ENCODE peak calls at places on chromosomes 3 and 15, in five cellular contexts. O is DND-41, P is PC-9, B is mesenchymal stem cell, W is endothelial cell of umbilical vein. S is an unnamed sample.

GRCh38 chr3:79018671-79019136 is 749.1 kb downstream of the ROBO1 start:
- DNase-seq in O (no peak), B (peak; percentile 77), W (peak; percentile 54), P (peak; percentile 40), S (peak; percentile 59)

GRCh38 chr3:23292432-23292831 is 89.3 kb downstream of the UBE2E2 start:
- DNase-seq in B (no peak), P (no peak), O (no peak), W (no peak), S (no peak)

GRCh38 chr3:49654955-49655556 is 19.1 kb upstream of the APEH start:
- DNase-seq in B (no peak), O (peak; percentile 29), P (no peak), W (no peak), S (no peak)

GRCh38 chr3:112888388-112889085 is 41.9 kb upstream of the CD200R1L start:
- DNase-seq in P (no peak), W (no peak), O (no peak), B (no peak), S (peak; percentile 80)

GRCh38 chr3:190444036-190444435 is 5.7 kb downstream of the TMEM207 start:
- DNase-seq in W (no peak), P (no peak), B (no peak), O (no peak), S (no peak)

GRCh38 chr3:66393486-66394260 is 107.1 kb downstream of the LRIG1 start:
- DNase-seq in P (no peak), O (peak; percentile 77), W (peak; percentile 81), B (peak; percentile 39), S (peak; percentile 75)

GRCh38 chr3:123373535-123373987 is 75.3 kb downstream of the ADCY5 start:
- DNase-seq in B (no peak), O (no peak), W (no peak), P (no peak), S (no peak)

GRCh38 chr3:20692675-20693074 is 506.7 kb upstream of the SGO1 start:
- DNase-seq in O (no peak), B (no peak), P (no peak), W (no peak), S (no peak)

GRCh38 chr15:31214864-31215489 is 111.7 kb upstream of the KLF13 start:
- DNase-seq in P (no peak), O (no peak), B (no peak), W (no peak), S (no peak)

GRCh38 chr3:38036906-38037305 is 2.1 kb upstream of the DLEC1 start:
- DNase-seq in W (no peak), P (no peak), O (no peak), B (no peak), S (no peak)

GRCh38 chr3:38039899-38040261 is 872 bp downstream of the DLEC1 start:
- DNase-seq in O (peak; percentile 20), B (peak; percentile 17), P (no peak), W (no peak), S (peak; percentile 25)

GRCh38 chr3:38039101-38039898 is at the start of gene DLEC1:
- DNase-seq in W (peak; percentile 26), P (peak; percentile 63), B (peak; percentile 69), O (peak; percentile 78), S (peak; percentile 47)

GRCh38 chr3:38038447-38038911 is 529 bp upstream of the DLEC1 start:
- DNase-seq in P (no peak), O (no peak), W (no peak), B (no peak), S (no peak)

GRCh38 chr3:38040400-38040799 is 1.4 kb downstream of the DLEC1 start:
- DNase-seq in B (no peak), P (no peak), W (no peak), O (no peak), S (no peak)
- H3K4me2 ChIP-seq in B (no peak overlapping the region), P (no peak overlapping the region), W (no peak overlapping the region), O (no peak overlapping the region), S (no peak overlapping the region)

GRCh38 chr3:8952130-8952529 is 11.1 kb downstream of the RAD18 start:
- DNase-seq in O (no peak), B (no peak), W (no peak), P (no peak), S (no peak)

GRCh38 chr3:8954938-8955763 is 8.1 kb downstream of the RAD18 start:
- DNase-seq in B (peak; percentile 21), P (no peak), O (no peak), W (no peak), S (peak; percentile 80)

GRCh38 chr3:8953336-8953735 is 9.9 kb downstream of the RAD18 start:
- DNase-seq in P (no peak), W (no peak), B (no peak), O (no peak), S (no peak)
- H3K4me2 ChIP-seq in P (no peak overlapping the region), W (no peak overlapping the region), B (no peak overlapping the region), O (no peak overlapping the region), S (no peak overlapping the region)

DNA sequence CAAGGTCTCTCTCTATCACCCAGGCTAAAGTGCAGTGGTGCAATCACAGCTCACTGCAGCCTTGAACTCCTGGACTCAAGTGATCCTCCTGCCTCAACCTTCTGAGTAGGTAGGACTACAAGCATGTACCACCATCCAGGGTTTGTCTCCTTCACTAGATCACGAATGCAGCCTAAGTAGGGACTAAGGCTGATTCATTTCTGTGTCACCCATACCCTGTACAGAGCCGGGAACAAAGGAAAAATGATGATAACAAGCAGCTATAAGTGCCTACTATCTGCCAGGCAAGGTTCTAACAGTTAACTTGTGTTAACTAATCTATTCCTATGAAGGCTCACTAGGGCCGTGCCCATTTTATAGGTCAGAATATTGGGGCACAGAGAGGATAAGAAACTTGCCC is 6.9 kb downstream of the TMEM40 start:
- DNase-seq in W (no peak), O (no peak), B (no peak), P (no peak), S (no peak)
- H3K4me2 ChIP-seq in W (no peak overlapping the region), O (no peak overlapping the region), B (no peak overlapping the region), P (peak overlapping the region; percentile 58), S (no peak overlapping the region)

GRCh38 chr3:105722943-105723556 is 145.8 kb downstream of the CBLB start:
- DNase-seq in B (no peak), W (no peak), O (no peak), P (no peak), S (no peak)
- H3K4me2 ChIP-seq in B (no peak overlapping the region), W (no peak overlapping the region), O (no peak overlapping the region), P (no peak overlapping the region), S (no peak overlapping the region)

DNA sequence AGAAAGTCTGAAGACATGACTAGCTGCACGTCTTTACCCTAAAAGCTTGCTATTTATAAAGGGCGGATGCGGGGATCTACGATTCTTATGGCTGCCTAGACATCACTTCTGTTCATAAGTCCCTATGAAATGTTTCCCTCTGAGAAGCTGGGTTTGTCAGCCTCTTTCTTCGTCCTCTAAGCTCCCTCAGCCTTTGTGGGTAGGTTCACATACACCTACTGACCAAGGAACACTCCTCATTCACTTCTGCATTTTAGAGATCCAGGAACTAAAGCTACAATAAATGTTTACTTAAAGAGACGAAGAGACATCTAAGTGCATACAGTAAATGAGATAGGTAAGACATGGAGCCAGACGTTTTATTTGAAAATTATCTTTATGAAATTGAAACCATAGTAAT is 16.7 kb upstream of the RAMAC start:
- DNase-seq in B (no peak), P (no peak), O (no peak), W (no peak), S (no peak)
- H3K4me2 ChIP-seq in B (no peak overlapping the region), P (no peak overlapping the region), O (no peak overlapping the region), W (no peak overlapping the region), S (no peak overlapping the region)

GRCh38 chr15:58257776-58258325 is 119.7 kb downstream of the AQP9 start:
- DNase-seq in P (no peak), O (no peak), B (no peak), W (no peak), S (no peak)
- H3K4me2 ChIP-seq in P (no peak overlapping the region), O (no peak overlapping the region), B (no peak overlapping the region), W (no peak overlapping the region), S (no peak overlapping the region)

DNA sequence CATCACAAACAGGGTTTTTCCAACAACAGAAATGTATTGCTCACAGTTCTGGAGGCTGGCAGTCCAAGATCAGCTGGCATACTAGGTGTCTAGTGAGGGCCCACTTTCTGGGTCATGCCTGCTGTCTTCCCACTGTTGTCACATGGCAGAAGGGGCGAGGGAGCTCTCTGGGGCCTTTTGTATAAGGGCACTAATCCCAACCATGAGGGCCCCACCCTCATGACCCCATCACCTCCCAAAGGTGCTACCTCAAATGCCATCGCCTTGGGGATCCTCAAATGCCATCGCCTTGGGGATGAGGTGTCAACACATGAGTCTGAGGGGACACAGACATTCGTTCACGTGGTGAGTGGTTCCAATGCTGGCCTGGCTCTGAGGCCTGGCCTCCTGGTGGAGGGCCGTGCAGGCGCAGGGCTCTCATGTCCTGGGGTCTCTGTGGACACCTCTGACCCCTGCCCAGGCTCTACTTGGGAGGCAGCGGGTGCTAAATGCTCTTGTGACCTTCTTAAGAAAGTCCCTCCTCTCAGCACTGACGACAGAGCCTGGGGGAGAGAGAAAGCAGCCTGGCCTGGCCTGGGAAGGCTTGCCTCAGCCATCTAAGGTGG is 16.8 kb downstream of the NUP210 start:
- DNase-seq in O (no peak), W (no peak), P (no peak), B (no peak), S (no peak)
- H3K4me2 ChIP-seq in O (no peak overlapping the region), W (no peak overlapping the region), P (no peak overlapping the region), B (no peak overlapping the region), S (no peak overlapping the region)

GRCh38 chr3:160108357-160108756 is 116.9 kb upstream of the C3orf80 start:
- DNase-seq in W (no peak), B (no peak), P (no peak), O (no peak), S (no peak)
- H3K4me2 ChIP-seq in W (no peak overlapping the region), B (no peak overlapping the region), P (no peak overlapping the region), O (no peak overlapping the region), S (no peak overlapping the region)